ENCODE peak calls at places on chromosomes 3 and 15, in four cellular contexts. I is foreskin melanocyte, M is Kasumi-1, F is H7. U is an unnamed sample.

GRCh38 chr3:16319307-16319706 is 54.3 kb downstream of the OXNAD1 start:
- DNase-seq in I (no peak), M (peak), F (peak), U (peak)

GRCh38 chr3:117017135-117017990 is 307.8 kb downstream of the TUSC7 start:
- DNase-seq in I (no peak), M (no peak), F (no peak), U (no peak)

GRCh38 chr3:159787794-159788205 is 200.8 kb upstream of the IL12A start:
- DNase-seq in I (no peak), M (no peak), F (no peak), U (no peak)

GRCh38 chr15:56667517-56667916 is 65.8 kb downstream of the ZNF280D start:
- DNase-seq in I (no peak), M (peak), F (no peak), U (peak)

GRCh38 chr3:124115279-124115678 is 123.4 kb upstream of the ROPN1 start:
- DNase-seq in I (no peak), M (no peak), F (no peak), U (no peak)

GRCh38 chr3:53187430-53187829 is 26.4 kb downstream of the PRKCD start:
- DNase-seq in I (no peak), M (no peak), F (no peak), U (no peak)

GRCh38 chr3:46617941-46618340 is 5.6 kb downstream of the FAM240A start:
- DNase-seq in I (no peak), M (no peak), F (no peak), U (no peak)

GRCh38 chr3:173138031-173138430 is 3.0 kb downstream of the SPATA16 start:
- DNase-seq in I (no peak), M (no peak), F (no peak), U (no peak)

GRCh38 chr15:94631608-94632007 is 400.2 kb downstream of the MCTP2 start:
- DNase-seq in I (no peak), M (peak), F (no peak), U (no peak)

GRCh38 chr3:127796045-127796720 is 26.1 kb downstream of the MGLL start:
- DNase-seq in I (no peak), M (no peak), F (no peak), U (no peak)

GRCh38 chr3:120555661-120556509 is 40.3 kb upstream of the NDUFB4 start:
- DNase-seq in I (no peak), M (no peak), F (no peak), U (no peak)

GRCh38 chr3:157499342-157499963 is 3.8 kb downstream of the VEPH1 start:
- DNase-seq in I (no peak), M (peak), F (peak), U (no peak)

GRCh38 chr3:124256156-124256555 is 264.2 kb upstream of the ROPN1 start:
- DNase-seq in I (no peak), M (no peak), F (no peak), U (no peak)

GRCh38 chr3:46856576-46857471 is 6.4 kb downstream of the MYL3 start:
- DNase-seq in I (no peak), M (no peak), F (no peak), U (no peak)

GRCh38 chr15:80580107-80580506 is 115.0 kb upstream of the ABHD17C start:
- DNase-seq in I (peak), M (peak), F (no peak), U (no peak)

GRCh38 chr3:38039101-38039898 is at the start of gene DLEC1:
- DNase-seq in I (peak), M (peak), F (peak), U (peak)

GRCh38 chr3:171850324-171850697 is 7.2 kb downstream of the TMEM212 start:
- DNase-seq in I (no peak), M (no peak), F (no peak), U (no peak)